ENCODE peak calls at places on chromosomes 4 and X, in six cellular contexts. P is IMR-90; I is Peyer's patch; R is body of pancreas; G is testis; T is CD8-positive, alpha-beta T cell. C is an unnamed sample.

GRCh38 chr4:40915318-40916217 is 165.8 kb downstream of the NSUN7 start:
- DNase-seq in P (peak; percentile 57), I (no peak), G (no peak), R (no peak), T (no peak), C (peak; percentile 21)

GRCh38 chrX:47697171-47697570 is 38.2 kb upstream of the UXT start:
- DNase-seq in P (no peak), T (no peak), R (no peak), G (no peak), I (no peak), C (no peak)

GRCh38 chr4:177047070-177047850 is 254.5 kb upstream of the VEGFC start:
- DNase-seq in T (no peak), I (no peak), G (peak; percentile 57), P (peak; percentile 81), R (peak; percentile 47), C (peak; percentile 16)

GRCh38 chrX:110384490-110384889 is 25.8 kb downstream of the RTL9 start:
- DNase-seq in T (no peak), G (no peak), I (no peak), R (no peak), P (peak; percentile 75), C (no peak)

GRCh38 chrX:23742174-23742692 is 843 bp downstream of the ACOT9 start:
- DNase-seq in R (peak; percentile 58), P (peak; percentile 74), G (peak; percentile 54), T (no peak), I (no peak), C (peak; percentile 60)

GRCh38 chr4:6580353-6580752 is 5.4 kb downstream of the MAN2B2 start:
- DNase-seq in T (no peak), R (no peak), G (no peak), I (no peak), P (no peak), C (no peak)

GRCh38 chr4:156390599-156391296 is 437.1 kb upstream of the CTSO start:
- DNase-seq in I (no peak), R (no peak), G (no peak), P (no peak), T (no peak), C (no peak)

GRCh38 chrX:39336709-39337294 is 535.5 kb downstream of the MID1IP1 start:
- DNase-seq in P (no peak), I (peak; percentile 56), T (no peak), G (peak; percentile 33), R (no peak), C (no peak)

GRCh38 chrX:42107495-42108139 is 184.3 kb upstream of the CASK start:
- DNase-seq in R (no peak), P (no peak), G (no peak), I (no peak), T (no peak), C (no peak)

GRCh38 chr4:147328756-147329446 is 152.0 kb upstream of the EDNRA start:
- DNase-seq in G (no peak), P (no peak), I (no peak), T (no peak), R (no peak), C (no peak)

GRCh38 chr4:26372525-26373172 is 51.8 kb downstream of the RBPJ start:
- DNase-seq in T (peak; percentile 57), I (no peak), G (no peak), R (peak; percentile 23), P (peak; percentile 77), C (peak; percentile 28)

GRCh38 chr4:76723916-76724315 is 174.0 kb downstream of the SOWAHB start:
- DNase-seq in P (peak; percentile 91), T (no peak), I (no peak), R (no peak), G (peak; percentile 46), C (no peak)

GRCh38 chr4:2712261-2712842 is 43.8 kb downstream of the TNIP2 start:
- DNase-seq in T (no peak), I (no peak), G (no peak), R (no peak), P (no peak), C (no peak)

GRCh38 chrX:151031365-151031975 is 48.3 kb downstream of the HMGB3 start:
- DNase-seq in T (no peak), G (no peak), I (no peak), R (no peak), P (no peak), C (no peak)

GRCh38 chr4:164571593-164572385 is 182.1 kb upstream of the SMIM31 start:
- DNase-seq in G (no peak), P (no peak), R (no peak), T (no peak), I (no peak), C (no peak)

GRCh38 chr4:39446842-39447573 is 11.7 kb downstream of the RPL9 start:
- DNase-seq in I (peak; percentile 60), R (peak; percentile 49), T (peak; percentile 66), P (peak; percentile 28), G (peak; percentile 68), C (no peak)

GRCh38 chrX:109155161-109155560 is 326.7 kb downstream of the GUCY2F start:
- DNase-seq in I (no peak), R (no peak), G (no peak), T (no peak), P (no peak), C (no peak)

GRCh38 chr4:25440478-25441030 is 63.5 kb downstream of the ANAPC4 start:
- DNase-seq in P (no peak), R (peak; percentile 82), T (no peak), G (peak; percentile 93), I (no peak), C (no peak)

GRCh38 chrX:131058136-131058868 is at the start of gene ARHGAP36:
- DNase-seq in G (no peak), P (no peak), T (no peak), I (no peak), R (peak; percentile 9), C (no peak)
- H3K4me3 ChIP-seq in G (peak within 1 kb of the TSS; percentile 23), P (no peak within 1 kb of the TSS), T (no peak within 1 kb of the TSS), I (no peak within 1 kb of the TSS), R (no peak within 1 kb of the TSS), C (no peak within 1 kb of the TSS)

GRCh38 chr4:173415885-173416658 is 17.2 kb upstream of the SCRG1 start:
- DNase-seq in T (no peak), R (no peak), P (no peak), I (no peak), G (peak; percentile 43), C (no peak)

GRCh38 chr4:173418636-173419035 is 19.7 kb upstream of the SCRG1 start:
- DNase-seq in T (no peak), R (no peak), I (no peak), P (no peak), G (no peak), C (no peak)

GRCh38 chr4:173420821-173421220 is 21.9 kb upstream of the SCRG1 start:
- DNase-seq in T (no peak), R (no peak), P (no peak), I (no peak), G (no peak), C (no peak)

GRCh38 chr4:173417833-173418232 is 18.9 kb upstream of the SCRG1 start:
- DNase-seq in P (no peak), R (no peak), G (no peak), T (no peak), I (no peak), C (no peak)

GRCh38 chr4:173420324-173420752 is 21.4 kb upstream of the SCRG1 start:
- DNase-seq in R (no peak), P (peak; percentile 28), I (no peak), G (no peak), T (no peak), C (no peak)
- TF ChIP-seq CTCF in R (peak; percentile 44), P (peak; percentile 63), I (peak; percentile 58), G (peak; percentile 24), T (peak; percentile 57), C (peak; percentile 12)

GRCh38 chr4:55369968-55370367 is 23.9 kb downstream of the SRD5A3 start:
- DNase-seq in P (no peak), R (no peak), T (no peak), I (no peak), G (no peak), C (no peak)
- H3K4me3 ChIP-seq in P (no peak overlapping the region), R (no peak overlapping the region), T (no peak overlapping the region), I (no peak overlapping the region), G (no peak overlapping the region), C (no peak overlapping the region)

GRCh38 chr4:54318904-54319303 is 89.8 kb downstream of the PDGFRA start:
- DNase-seq in P (peak; percentile 58), G (peak; percentile 44), R (peak; percentile 21), I (no peak), T (no peak), C (peak; percentile 34)
- TF ChIP-seq CTCF in P (peak; percentile 81), G (no peak), R (peak; percentile 53), I (peak; percentile 57), T (peak; percentile 54), C (peak; percentile 77)

GRCh38 chr4:169582706-169583105 is 29.7 kb downstream of the NEK1 start:
- DNase-seq in R (no peak), I (no peak), T (no peak), P (peak; percentile 60), G (no peak), C (no peak)

GRCh38 chr4:169582203-169582602 is 30.2 kb downstream of the NEK1 start:
- DNase-seq in G (no peak), T (no peak), I (no peak), P (no peak), R (no peak), C (no peak)

GRCh38 chr4:169583563-169583962 is 28.8 kb downstream of the NEK1 start:
- DNase-seq in I (no peak), T (no peak), P (peak; percentile 71), G (no peak), R (no peak), C (no peak)
- H3K4me3 ChIP-seq in I (no peak overlapping the region), T (no peak overlapping the region), P (no peak overlapping the region), G (no peak overlapping the region), R (no peak overlapping the region), C (no peak overlapping the region)

GRCh38 chr4:151408380-151408629 is 671 bp upstream of the FHIP1A start:
- DNase-seq in P (no peak), G (no peak), R (no peak), T (no peak), I (no peak), C (no peak)

GRCh38 chr4:151407466-151408379 is 1.3 kb upstream of the FHIP1A start:
- DNase-seq in G (peak; percentile 17), T (peak; percentile 51), P (no peak), R (peak; percentile 75), I (peak; percentile 37), C (no peak)

GRCh38 chr4:151409470-151410313 is 716 bp downstream of the FHIP1A start:
- DNase-seq in G (peak; percentile 23), I (no peak), T (no peak), R (peak; percentile 75), P (no peak), C (no peak)

GRCh38 chr4:151407018-151407417 is 2.0 kb upstream of the FHIP1A start:
- DNase-seq in T (no peak), P (no peak), I (no peak), R (no peak), G (no peak), C (no peak)

GRCh38 chr4:151408630-151409469 is at the start of gene FHIP1A:
- DNase-seq in T (peak; percentile 86), P (peak; percentile 53), I (peak; percentile 71), R (peak; percentile 98), G (peak; percentile 87), C (no peak)
- TF ChIP-seq CTCF in T (no peak), P (peak; percentile 11), I (peak; percentile 37), R (peak; percentile 50), G (no peak), C (no peak)

GRCh38 chrX:115565888-115566287 is 4.9 kb downstream of the PLS3 start:
- DNase-seq in G (no peak), R (no peak), I (no peak), T (no peak), P (no peak), C (no peak)
- H3K4me3 ChIP-seq in G (no peak overlapping the region), R (no peak overlapping the region), I (no peak overlapping the region), T (no peak overlapping the region), P (no peak overlapping the region), C (no peak overlapping the region)